ENCODE peak calls at places on chromosomes 3 and 15, in seven cellular contexts. I is stimulated activated CD4-positive, alpha-beta T cell treated with anti-CD3 and anti-CD28 coated beads, TNF-alpha, amount 100 ng/mL, for 24 hours; T is CD8-positive, alpha-beta T cell; K is epithelial cell of proximal tubule; U is NCI-H345; B is activated T-helper 1 cell treated with Interleukin-2 at 50 U/mL for 16 hours; O is heart right ventricle. Z is an unnamed sample.
A peak's percentile ranks its signal among the peaks of the same experiment; 100 is the strongest.

GRCh38 chr3:37619568-37619967 is 242.1 kb upstream of the CTDSPL start:
- DNase-seq in I (no peak), T (no peak), K (no peak), U (no peak), B (no peak), O (no peak), Z (no peak)

GRCh38 chr3:143040264-143040879 is 39.0 kb downstream of the U2SURP start:
- DNase-seq in I (no peak), T (no peak), K (no peak), U (no peak), B (no peak), O (no peak), Z (no peak)

GRCh38 chr15:44035781-44036699 is 159.0 kb downstream of the FRMD5 start:
- DNase-seq in I (no peak), T (no peak), K (no peak), U (no peak), B (no peak), O (no peak), Z (no peak)

GRCh38 chr3:71051893-71052687 is 531.4 kb downstream of the FOXP1 start:
- DNase-seq in I (no peak), T (no peak), K (no peak), U (no peak), B (no peak), O (no peak), Z (no peak)

GRCh38 chr3:130816873-130817445 is 70.3 kb upstream of the PIK3R4 start:
- DNase-seq in I (no peak), T (no peak), K (no peak), U (no peak), B (no peak), O (no peak), Z (no peak)

GRCh38 chr3:10315771-10316344 is 5.1 kb downstream of the SEC13 start:
- DNase-seq in I (no peak), T (no peak), K (no peak), U (no peak), B (no peak), O (no peak), Z (no peak)

GRCh38 chr3:65996605-65997004 is 42.1 kb downstream of the MAGI1 start:
- DNase-seq in I (no peak), T (no peak), K (no peak), U (no peak), B (no peak), O (no peak), Z (no peak)

GRCh38 chr3:174417568-174417967 is 441.6 kb upstream of the NAALADL2 start:
- DNase-seq in I (no peak), T (no peak), K (no peak), U (no peak), B (no peak), O (no peak), Z (no peak)

GRCh38 chr3:160162440-160162839 is 62.8 kb upstream of the C3orf80 start:
- DNase-seq in I (no peak), T (no peak), K (no peak), U (no peak), B (no peak), O (no peak), Z (no peak)

GRCh38 chr3:52036829-52037228 is 19.5 kb downstream of the DUSP7 start:
- DNase-seq in I (no peak), T (no peak), K (no peak), U (no peak), B (no peak), O (no peak), Z (no peak)

GRCh38 chr15:55683366-55683765 is 59.6 kb downstream of the PRTG start:
- DNase-seq in I (no peak), T (no peak), K (no peak), U (no peak), B (no peak), O (no peak), Z (no peak)

GRCh38 chr15:58632789-58633188 is 116.7 kb downstream of the ADAM10 start:
- DNase-seq in I (no peak), T (no peak), K (no peak), U (no peak), B (no peak), O (no peak), Z (no peak)

GRCh38 chr3:187878776-187879524 is 133.7 kb upstream of the BCL6 start:
- DNase-seq in I (no peak), T (no peak), K (no peak), U (no peak), B (no peak), O (no peak), Z (no peak)

GRCh38 chr15:67080118-67080899 is 14.9 kb downstream of the SMAD3 start:
- DNase-seq in I (no peak), T (no peak), K (no peak), U (no peak), B (no peak), O (peak; percentile 38), Z (no peak)

GRCh38 chr3:61681636-61682035 is 120.3 kb downstream of the PTPRG start:
- DNase-seq in I (no peak), T (no peak), K (no peak), U (no peak), B (no peak), O (no peak), Z (no peak)

GRCh38 chr3:154701055-154701454 is 271.1 kb upstream of the GPR149 start:
- DNase-seq in I (no peak), T (no peak), K (no peak), U (no peak), B (no peak), O (no peak), Z (no peak)

GRCh38 chr3:122081543-122081942 is 26.4 kb downstream of the CD86 start:
- DNase-seq in I (no peak), T (no peak), K (no peak), U (no peak), B (no peak), O (no peak), Z (no peak)

GRCh38 chr3:133928136-133928893 is 32.6 kb upstream of the RAB6B start:
- DNase-seq in I (no peak), T (no peak), K (no peak), U (no peak), B (no peak), O (no peak), Z (no peak)

GRCh38 chr3:24446032-24446431 is 48.6 kb downstream of the THRB start:
- DNase-seq in I (no peak), T (no peak), K (no peak), U (no peak), B (no peak), O (no peak), Z (no peak)

GRCh38 chr3:190038050-190038631 is 82.6 kb downstream of the P3H2 start:
- DNase-seq in I (no peak), T (no peak), K (peak; percentile 52), U (peak; percentile 62), B (no peak), O (peak; percentile 34), Z (no peak)

GRCh38 chr3:65246561-65246960 is 558.8 kb upstream of the ADAMTS9 start:
- DNase-seq in I (no peak), T (no peak), K (no peak), U (no peak), B (no peak), O (no peak), Z (no peak)

GRCh38 chr3:130971208-130971607 is 55.4 kb downstream of the ASTE1 start:
- DNase-seq in I (no peak), T (no peak), K (no peak), U (no peak), B (no peak), O (no peak), Z (no peak)

GRCh38 chr3:14768182-14768790 is 50.5 kb upstream of the FGD5 start:
- DNase-seq in I (no peak), T (no peak), K (no peak), U (no peak), B (no peak), O (no peak), Z (no peak)

GRCh38 chr15:34348735-34349300 is 5.7 kb downstream of the NUTM1 start:
- DNase-seq in I (no peak), T (no peak), K (no peak), U (no peak), B (no peak), O (no peak), Z (no peak)

Z was measured in hypothalamus.